ENCODE peak calls at places on chromosome 4, in six cellular contexts. One of them, this sample, is unnamed.

GRCh38 chr4:140635606-140636005 is 66.8 kb upstream of the UCP1 start:
- DNase-seq in left ventricle myocardium inferior: peak; percentile 36
- DNase-seq in right atrium auricular region: no peak
- DNase-seq in PC-3: peak; percentile 69
- DNase-seq in vagina: no peak
- DNase-seq in fibroblast of lung: peak; percentile 64
- DNase-seq in this sample: peak; percentile 72

GRCh38 chr4:71304289-71304850 is 34.5 kb upstream of the SLC4A4 start:
- DNase-seq in left ventricle myocardium inferior: no peak
- DNase-seq in right atrium auricular region: no peak
- DNase-seq in PC-3: peak; percentile 30
- DNase-seq in vagina: no peak
- DNase-seq in fibroblast of lung: peak; percentile 35
- DNase-seq in this sample: no peak

GRCh38 chr4:26748805-26749204 is 111.8 kb upstream of the STIM2 start:
- DNase-seq in left ventricle myocardium inferior: no peak
- DNase-seq in right atrium auricular region: no peak
- DNase-seq in PC-3: no peak
- DNase-seq in vagina: no peak
- DNase-seq in fibroblast of lung: no peak
- DNase-seq in this sample: no peak

GRCh38 chr4:161881370-161881769 is 282.4 kb downstream of the FSTL5 start:
- DNase-seq in left ventricle myocardium inferior: no peak
- DNase-seq in right atrium auricular region: no peak
- DNase-seq in PC-3: no peak
- DNase-seq in vagina: no peak
- DNase-seq in fibroblast of lung: no peak
- DNase-seq in this sample: no peak

GRCh38 chr4:27360651-27361347 is 500.2 kb downstream of the STIM2 start:
- DNase-seq in left ventricle myocardium inferior: no peak
- DNase-seq in right atrium auricular region: no peak
- DNase-seq in PC-3: peak; percentile 69
- DNase-seq in vagina: no peak
- DNase-seq in fibroblast of lung: peak; percentile 88
- DNase-seq in this sample: no peak

GRCh38 chr4:985123-985830 is 1.6 kb upstream of the IDUA start:
- DNase-seq in left ventricle myocardium inferior: peak; percentile 80
- DNase-seq in right atrium auricular region: peak; percentile 76
- DNase-seq in PC-3: peak; percentile 64
- DNase-seq in vagina: no peak
- DNase-seq in fibroblast of lung: peak; percentile 34
- DNase-seq in this sample: peak; percentile 75

GRCh38 chr4:64777286-64777685 is 368.0 kb upstream of the TECRL start:
- DNase-seq in left ventricle myocardium inferior: no peak
- DNase-seq in right atrium auricular region: no peak
- DNase-seq in PC-3: peak; percentile 7
- DNase-seq in vagina: no peak
- DNase-seq in fibroblast of lung: peak; percentile 84
- DNase-seq in this sample: no peak

GRCh38 chr4:186827542-186827887 is 103.9 kb upstream of the FAT1 start:
- DNase-seq in left ventricle myocardium inferior: no peak
- DNase-seq in right atrium auricular region: no peak
- DNase-seq in PC-3: no peak
- DNase-seq in vagina: no peak
- DNase-seq in fibroblast of lung: peak; percentile 27
- DNase-seq in this sample: no peak

GRCh38 chr4:152063301-152064235 is 302.8 kb upstream of the GATB start:
- DNase-seq in left ventricle myocardium inferior: no peak
- DNase-seq in right atrium auricular region: no peak
- DNase-seq in PC-3: peak; percentile 60
- DNase-seq in vagina: no peak
- DNase-seq in fibroblast of lung: peak; percentile 18
- DNase-seq in this sample: no peak

GRCh38 chr4:153223418-153223792 is 19.2 kb downstream of the TRIM2 start:
- DNase-seq in left ventricle myocardium inferior: no peak
- DNase-seq in right atrium auricular region: no peak
- DNase-seq in PC-3: no peak
- DNase-seq in vagina: no peak
- DNase-seq in fibroblast of lung: no peak
- DNase-seq in this sample: no peak

GRCh38 chr4:21888195-21888976 is 60.2 kb downstream of the KCNIP4 start:
- DNase-seq in left ventricle myocardium inferior: no peak
- DNase-seq in right atrium auricular region: no peak
- DNase-seq in PC-3: peak; percentile 90
- DNase-seq in vagina: no peak
- DNase-seq in fibroblast of lung: peak; percentile 96
- DNase-seq in this sample: no peak

GRCh38 chr4:12583286-12583685 is 900.9 kb downstream of the RAB28 start:
- DNase-seq in left ventricle myocardium inferior: no peak
- DNase-seq in right atrium auricular region: no peak
- DNase-seq in PC-3: no peak
- DNase-seq in vagina: no peak
- DNase-seq in fibroblast of lung: peak; percentile 1
- DNase-seq in this sample: no peak

GRCh38 chr4:101078950-101079349 is 268.4 kb downstream of the PPP3CA start:
- DNase-seq in left ventricle myocardium inferior: no peak
- DNase-seq in right atrium auricular region: no peak
- DNase-seq in PC-3: no peak
- DNase-seq in vagina: no peak
- DNase-seq in fibroblast of lung: no peak
- DNase-seq in this sample: no peak

GRCh38 chr4:32219306-32220075 is 1499.3 kb downstream of the PCDH7 start:
- DNase-seq in left ventricle myocardium inferior: no peak
- DNase-seq in right atrium auricular region: no peak
- DNase-seq in PC-3: peak; percentile 2
- DNase-seq in vagina: no peak
- DNase-seq in fibroblast of lung: peak; percentile 52
- DNase-seq in this sample: no peak

GRCh38 chr4:52932586-52933482 is 70.7 kb downstream of the RASL11B start:
- DNase-seq in left ventricle myocardium inferior: no peak
- DNase-seq in right atrium auricular region: no peak
- DNase-seq in PC-3: no peak
- DNase-seq in vagina: no peak
- DNase-seq in fibroblast of lung: peak; percentile 60
- DNase-seq in this sample: no peak

GRCh38 chr4:78650106-78651021 is 98.8 kb downstream of the ANXA3 start:
- DNase-seq in left ventricle myocardium inferior: no peak
- DNase-seq in right atrium auricular region: no peak
- DNase-seq in PC-3: peak; percentile 89
- DNase-seq in vagina: no peak
- DNase-seq in fibroblast of lung: peak; percentile 89
- DNase-seq in this sample: no peak

GRCh38 chr4:20249333-20249732 is 2.4 kb upstream of the SLIT2 start:
- DNase-seq in left ventricle myocardium inferior: no peak
- DNase-seq in right atrium auricular region: no peak
- DNase-seq in PC-3: peak; percentile 63
- DNase-seq in vagina: no peak
- DNase-seq in fibroblast of lung: peak; percentile 50
- DNase-seq in this sample: no peak

GRCh38 chr4:20251796-20252655 is at the start of gene SLIT2:
- DNase-seq in left ventricle myocardium inferior: peak; percentile 82
- DNase-seq in right atrium auricular region: peak; percentile 92
- DNase-seq in PC-3: peak; percentile 82
- DNase-seq in vagina: peak; percentile 92
- DNase-seq in fibroblast of lung: peak; percentile 78
- DNase-seq in this sample: peak; percentile 93

GRCh38 chr4:20253272-20253798 is 1.6 kb downstream of the SLIT2 start:
- DNase-seq in left ventricle myocardium inferior: no peak
- DNase-seq in right atrium auricular region: no peak
- DNase-seq in PC-3: no peak
- DNase-seq in vagina: no peak
- DNase-seq in fibroblast of lung: peak; percentile 24
- DNase-seq in this sample: peak; percentile 27

GRCh38 chr4:20252656-20253271 is 1.1 kb downstream of the SLIT2 start:
- DNase-seq in left ventricle myocardium inferior: peak; percentile 20
- DNase-seq in right atrium auricular region: no peak
- DNase-seq in PC-3: peak; percentile 30
- DNase-seq in vagina: peak; percentile 87
- DNase-seq in fibroblast of lung: peak; percentile 38
- DNase-seq in this sample: peak; percentile 64

DNA sequence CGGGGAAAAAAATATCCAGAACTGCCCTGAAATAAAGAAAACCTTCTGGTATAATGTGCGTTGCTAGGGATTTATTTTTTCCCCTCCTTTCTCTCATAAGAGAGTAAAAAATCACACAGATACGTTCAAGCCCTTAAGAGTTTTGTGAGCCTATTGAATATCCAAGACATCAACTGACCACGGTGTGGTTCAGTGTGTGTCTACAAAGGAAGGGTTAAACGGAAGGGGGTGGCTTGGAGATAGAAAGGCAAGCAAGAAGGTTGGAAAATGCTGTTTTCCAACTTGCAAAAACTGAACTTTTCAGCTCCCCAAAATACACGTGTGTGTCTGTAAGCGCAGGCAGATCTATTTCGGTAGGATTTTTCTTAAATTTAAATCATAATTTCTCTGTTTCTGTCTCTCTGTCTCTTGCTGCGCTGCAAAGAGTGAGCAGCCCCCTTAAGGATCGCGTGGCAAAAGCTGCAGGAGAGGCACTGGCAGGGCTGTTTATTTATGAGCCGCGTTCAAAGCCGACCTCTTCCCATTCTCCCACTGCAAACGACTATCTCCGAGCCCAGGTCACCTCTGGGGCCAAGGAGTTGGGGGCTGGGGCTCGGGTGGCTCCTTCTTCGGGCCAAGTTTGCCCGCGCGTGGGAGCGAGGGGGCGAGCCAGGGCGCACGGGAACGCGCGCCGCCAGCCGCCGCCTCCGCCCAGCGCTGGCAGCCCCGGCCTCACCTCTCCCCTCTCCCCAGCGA is 477 bp upstream of the SLIT2 start:
- DNase-seq in left ventricle myocardium inferior: no peak
- DNase-seq in right atrium auricular region: no peak
- DNase-seq in PC-3: peak; percentile 13
- DNase-seq in vagina: peak; percentile 89
- DNase-seq in fibroblast of lung: no peak
- DNase-seq in this sample: no peak
- H3K27ac ChIP-seq in left ventricle myocardium inferior: peak overlapping the region; percentile 71
- H3K27ac ChIP-seq in right atrium auricular region: peak overlapping the region; percentile 20
- H3K27ac ChIP-seq in PC-3: peak overlapping the region; percentile 28
- H3K27ac ChIP-seq in vagina: peak overlapping the region; percentile 49
- H3K27ac ChIP-seq in fibroblast of lung: no peak overlapping the region
- H3K27ac ChIP-seq in this sample: peak overlapping the region; percentile 9

DNA sequence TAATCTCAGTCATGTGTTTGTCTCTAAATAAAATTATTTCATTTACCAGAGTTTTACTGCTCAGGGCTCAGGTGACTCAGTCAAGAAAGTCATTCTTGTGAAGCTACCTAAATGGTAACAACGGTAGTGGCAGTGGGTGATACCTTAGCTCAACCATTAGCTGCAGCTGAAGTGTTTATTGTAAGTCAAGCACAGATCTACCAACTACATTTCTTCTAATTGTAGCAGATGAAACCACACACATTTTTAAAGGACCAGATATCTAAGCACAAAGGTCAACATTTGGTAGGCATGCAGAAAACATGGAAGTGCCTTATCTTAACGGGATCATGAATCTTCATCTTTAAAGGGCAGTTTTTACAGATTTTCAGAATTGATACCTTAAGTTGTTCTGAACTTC is 79.1 kb downstream of the FAT4 start:
- DNase-seq in left ventricle myocardium inferior: no peak
- DNase-seq in right atrium auricular region: no peak
- DNase-seq in PC-3: peak; percentile 5
- DNase-seq in vagina: no peak
- DNase-seq in fibroblast of lung: no peak
- DNase-seq in this sample: no peak
- H3K4me1 ChIP-seq in left ventricle myocardium inferior: peaks cover 61% of the 10 kb centered on the region
- H3K4me1 ChIP-seq in right atrium auricular region: peaks cover 38% of the 10 kb centered on the region
- H3K4me1 ChIP-seq in PC-3: peaks cover 32% of the 10 kb centered on the region
- H3K4me1 ChIP-seq in vagina: peaks cover 33% of the 10 kb centered on the region
- H3K4me1 ChIP-seq in fibroblast of lung: peaks cover 6% of the 10 kb centered on the region
- H3K4me1 ChIP-seq in this sample: peaks cover 2% of the 10 kb centered on the region

DNA sequence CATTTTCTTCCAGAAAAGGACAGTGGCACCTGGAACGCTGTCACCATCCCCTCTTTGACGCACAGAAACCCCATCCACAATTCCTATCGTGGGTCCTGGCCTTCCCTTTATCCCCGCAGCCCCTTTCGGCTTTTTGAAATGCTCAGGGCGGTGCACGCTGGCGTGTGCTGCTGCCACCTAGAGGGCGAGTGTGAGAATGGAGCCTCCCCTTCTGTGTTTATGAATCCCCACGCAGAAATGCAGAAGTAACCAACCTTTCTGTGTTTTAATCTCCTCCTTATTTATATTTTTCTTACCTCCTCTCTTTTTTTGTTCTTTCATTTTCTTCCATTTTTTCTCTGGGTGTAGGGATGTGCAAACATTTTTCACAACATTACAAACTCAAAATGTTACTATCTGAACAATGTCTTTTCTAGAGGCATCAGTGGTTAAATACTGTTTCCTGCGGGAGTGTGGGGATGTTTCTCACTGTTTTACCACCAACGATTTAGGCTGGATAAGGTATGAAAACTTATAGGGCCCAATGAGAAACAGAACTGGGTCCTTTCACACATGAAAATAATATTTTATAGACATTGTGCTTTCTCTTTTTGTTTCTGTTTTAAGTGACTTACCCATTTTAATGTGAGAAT is 50.0 kb downstream of the TMA16 start:
- DNase-seq in left ventricle myocardium inferior: peak; percentile 43
- DNase-seq in right atrium auricular region: peak; percentile 62
- DNase-seq in PC-3: peak; percentile 58
- DNase-seq in vagina: no peak
- DNase-seq in fibroblast of lung: peak; percentile 36
- DNase-seq in this sample: peak; percentile 54
- H3K4me3 ChIP-seq in left ventricle myocardium inferior: peak overlapping the region; percentile 45
- H3K4me3 ChIP-seq in right atrium auricular region: peak overlapping the region; percentile 24
- H3K4me3 ChIP-seq in PC-3: peak overlapping the region; percentile 29
- H3K4me3 ChIP-seq in vagina: no peak overlapping the region
- H3K4me3 ChIP-seq in fibroblast of lung: peak overlapping the region; percentile 44
- H3K4me3 ChIP-seq in this sample: peak overlapping the region; percentile 35

GRCh38 chr4:189809885-189810284 is 130.8 kb upstream of the FRG1 start:
- DNase-seq in left ventricle myocardium inferior: no peak
- DNase-seq in right atrium auricular region: no peak
- DNase-seq in PC-3: no peak
- DNase-seq in vagina: no peak
- DNase-seq in fibroblast of lung: no peak
- DNase-seq in this sample: no peak

GRCh38 chr4:189804884-189805283 is 135.8 kb upstream of the FRG1 start:
- DNase-seq in left ventricle myocardium inferior: peak; percentile 47
- DNase-seq in right atrium auricular region: no peak
- DNase-seq in PC-3: no peak
- DNase-seq in vagina: no peak
- DNase-seq in fibroblast of lung: no peak
- DNase-seq in this sample: peak; percentile 80

GRCh38 chr4:189807031-189807430 is 133.6 kb upstream of the FRG1 start:
- DNase-seq in left ventricle myocardium inferior: no peak
- DNase-seq in right atrium auricular region: no peak
- DNase-seq in PC-3: no peak
- DNase-seq in vagina: no peak
- DNase-seq in fibroblast of lung: no peak
- DNase-seq in this sample: no peak

GRCh38 chr4:189802884-189803283 is 137.8 kb upstream of the FRG1 start:
- DNase-seq in left ventricle myocardium inferior: no peak
- DNase-seq in right atrium auricular region: no peak
- DNase-seq in PC-3: no peak
- DNase-seq in vagina: no peak
- DNase-seq in fibroblast of lung: no peak
- DNase-seq in this sample: no peak

DNA sequence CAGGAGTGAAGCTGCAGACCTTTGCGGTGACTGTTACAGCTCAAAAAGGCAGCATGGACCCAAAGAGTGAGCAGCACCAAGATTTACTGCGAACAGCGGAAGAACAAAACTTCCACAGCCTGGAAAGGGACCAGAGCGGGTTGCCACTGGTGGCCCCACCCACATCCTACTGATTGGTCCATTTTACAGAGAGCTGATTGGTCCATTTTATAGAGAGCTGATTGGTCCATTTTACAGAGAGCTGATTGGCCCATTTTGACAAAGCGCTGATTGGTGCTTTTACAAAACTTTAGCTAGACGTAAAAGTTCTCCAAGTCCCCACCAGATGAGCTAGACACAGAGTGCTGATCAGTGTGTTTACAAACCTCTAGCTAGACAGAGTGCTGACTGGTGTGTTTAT is 134.2 kb upstream of the FRG1 start:
- DNase-seq in left ventricle myocardium inferior: no peak
- DNase-seq in right atrium auricular region: no peak
- DNase-seq in PC-3: no peak
- DNase-seq in vagina: no peak
- DNase-seq in fibroblast of lung: no peak
- DNase-seq in this sample: no peak
- H3K27ac ChIP-seq in left ventricle myocardium inferior: no peak overlapping the region
- H3K27ac ChIP-seq in right atrium auricular region: no peak overlapping the region
- H3K27ac ChIP-seq in PC-3: no peak overlapping the region
- H3K27ac ChIP-seq in vagina: no peak overlapping the region
- H3K27ac ChIP-seq in fibroblast of lung: no peak overlapping the region
- H3K27ac ChIP-seq in this sample: no peak overlapping the region

This sample was measured in right cardiac atrium.